ENCODE peak calls at places on chromosome 7, in four cellular contexts. T is tibial nerve, E is uterus, X is GM12892. D is an unnamed sample.

GRCh38 chr7:40551685-40552576 is 417.1 kb downstream of the SUGCT start:
- DNase-seq in T (no peak), E (no peak), X (no peak), D (peak; percentile 19)

GRCh38 chr7:68014031-68014774 is 1017.6 kb downstream of the TYW1 start:
- DNase-seq in T (no peak), E (no peak), X (no peak), D (no peak)

GRCh38 chr7:69833964-69834363 is 235.7 kb downstream of the AUTS2 start:
- DNase-seq in T (no peak), E (no peak), X (no peak), D (no peak)

GRCh38 chr7:43679210-43680068 is 49.9 kb downstream of the COA1 start:
- DNase-seq in T (no peak), E (no peak), X (no peak), D (no peak)

GRCh38 chr7:155825346-155825745 is 13.1 kb upstream of the SHH start:
- DNase-seq in T (no peak), E (no peak), X (no peak), D (no peak)

GRCh38 chr7:137984181-137985041 is 17.5 kb downstream of the CREB3L2 start:
- DNase-seq in T (no peak), E (no peak), X (no peak), D (peak; percentile 36)

GRCh38 chr7:13050703-13051102 is 363.3 kb downstream of the ARL4A start:
- DNase-seq in T (no peak), E (no peak), X (no peak), D (peak; percentile 70)

GRCh38 chr7:40469481-40469880 is 334.7 kb downstream of the SUGCT start:
- DNase-seq in T (no peak), E (no peak), X (no peak), D (no peak)

GRCh38 chr7:134364619-134365037 is 47.9 kb upstream of the SLC35B4 start:
- DNase-seq in T (no peak), E (no peak), X (no peak), D (no peak)

GRCh38 chr7:27188666-27189559 is 3.9 kb upstream of the HOXA11 start:
- DNase-seq in T (peak; percentile 31), E (peak; percentile 55), X (no peak), D (no peak)

GRCh38 chr7:20170626-20171025 is 46.6 kb downstream of the MACC1 start:
- DNase-seq in T (no peak), E (no peak), X (no peak), D (no peak)

GRCh38 chr7:91140982-91141381 is 123.3 kb upstream of the FZD1 start:
- DNase-seq in T (no peak), E (no peak), X (no peak), D (no peak)

GRCh38 chr7:93231264-93231663 is 902 bp upstream of the VPS50 start:
- DNase-seq in T (no peak), E (no peak), X (no peak), D (peak; percentile 49)

GRCh38 chr7:93228302-93228701 is 2.0 kb upstream of the HEPACAM2 start:
- DNase-seq in T (no peak), E (no peak), X (no peak), D (peak; percentile 68)

GRCh38 chr7:93231799-93232672 is at the start of gene VPS50:
- DNase-seq in T (peak; percentile 84), E (peak; percentile 95), X (peak; percentile 56), D (peak; percentile 95)

DNA sequence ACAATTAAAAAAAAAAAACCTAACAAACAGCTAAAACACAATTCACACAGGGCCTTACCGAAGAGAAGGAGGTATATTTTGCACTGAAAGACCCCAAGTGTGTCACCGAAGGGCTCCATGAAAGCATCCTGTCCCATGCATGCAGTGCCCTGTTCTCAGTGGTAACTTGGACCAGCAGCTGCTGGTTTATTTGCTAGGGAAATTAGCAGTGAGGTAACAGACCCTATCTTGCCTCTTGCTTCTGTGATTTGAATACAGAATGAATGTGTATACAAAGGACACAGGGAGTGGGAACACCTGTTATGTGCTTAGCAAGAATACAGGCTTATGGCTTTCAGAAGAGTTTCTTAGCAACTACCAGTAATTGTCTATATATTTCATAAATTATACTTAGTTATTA is at the start of gene HEPACAM2:
- DNase-seq in T (no peak), E (no peak), X (no peak), D (no peak)
- TF ChIP-seq POLR2A in T (no peak), E (no peak), X (no peak), D (no peak)

GRCh38 chr7:106110238-106110560 is 1.9 kb downstream of the SYPL1 start:
- DNase-seq in T (no peak), E (no peak), X (no peak), D (peak; percentile 14)

GRCh38 chr7:106110885-106111670 is 1.0 kb downstream of the SYPL1 start:
- DNase-seq in T (no peak), E (no peak), X (no peak), D (peak; percentile 49)

GRCh38 chr7:106112972-106113421 is 885 bp upstream of the SYPL1 start:
- DNase-seq in T (no peak), E (no peak), X (no peak), D (no peak)

GRCh38 chr7:106109521-106110237 is 2.4 kb downstream of the SYPL1 start:
- DNase-seq in T (no peak), E (no peak), X (no peak), D (no peak)

DNA sequence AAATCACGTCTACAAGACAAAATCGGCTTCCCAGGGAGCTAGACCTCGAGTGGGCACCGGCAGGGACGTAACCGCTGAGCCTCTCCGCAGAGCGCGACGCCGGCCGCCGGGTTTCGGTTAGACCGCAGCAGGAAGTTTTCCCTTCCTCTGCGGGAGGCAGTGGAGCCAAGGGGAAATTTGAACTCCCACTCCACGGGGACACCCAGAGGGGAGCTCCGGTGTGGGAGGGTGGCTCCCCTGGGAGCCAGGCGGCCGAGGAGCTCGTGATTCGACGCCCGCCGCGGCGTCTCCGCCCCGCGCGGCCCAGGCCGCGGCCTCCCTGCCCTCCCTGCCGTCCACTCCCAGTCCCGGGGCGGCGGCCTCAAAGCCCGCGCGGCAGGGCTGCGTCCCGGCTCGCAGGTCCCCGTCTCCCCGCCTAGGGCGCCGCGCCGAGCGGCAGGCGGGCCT is 418 bp downstream of the SYPL1 start:
- DNase-seq in T (peak; percentile 31), E (no peak), X (peak; percentile 23), D (peak; percentile 93)
- TF ChIP-seq POLR2A in T (no peak), E (no peak), X (no peak), D (peak; percentile 81)

DNA sequence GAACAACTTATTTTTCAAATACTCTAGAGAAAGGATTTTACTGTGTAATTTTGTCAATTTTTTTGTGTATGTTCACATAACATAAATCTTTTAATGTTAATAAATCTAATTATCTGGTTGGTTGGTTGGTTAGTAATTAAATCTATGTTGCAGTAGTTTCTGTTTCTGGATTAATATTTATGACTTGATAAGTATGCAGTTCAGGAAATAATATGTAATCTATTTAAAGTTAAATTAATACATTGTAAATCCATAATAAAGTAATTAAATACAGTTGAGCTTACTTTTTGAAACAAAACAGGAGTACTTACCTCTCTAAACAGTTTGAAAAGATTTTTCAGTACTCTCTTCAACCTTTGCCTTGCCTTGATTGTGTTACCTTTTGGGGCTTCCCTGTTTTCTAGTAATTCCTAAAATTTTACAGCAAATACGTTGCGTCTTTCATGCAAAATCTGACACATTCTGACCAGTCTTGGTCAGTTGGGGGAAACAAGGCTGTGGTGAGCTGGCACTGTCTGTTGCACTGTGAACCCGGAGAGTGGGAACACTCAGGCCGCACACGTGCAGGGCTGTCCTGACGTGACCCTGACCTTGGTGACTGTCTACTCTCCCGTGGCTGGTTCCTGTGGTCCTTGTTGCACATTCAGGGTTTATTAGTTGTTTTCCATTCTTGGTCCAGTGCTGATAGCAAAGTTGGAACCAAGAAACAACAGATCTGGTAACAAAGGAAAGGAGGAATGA is 45.6 kb upstream of the FGL2 start:
- DNase-seq in T (no peak), E (no peak), X (no peak), D (no peak)
- TF ChIP-seq POLR2A in T (no peak), E (no peak), X (no peak), D (no peak)

GRCh38 chr7:2001601-2002442 is 230.9 kb downstream of the MAD1L1 start:
- DNase-seq in T (no peak), E (no peak), X (no peak), D (no peak)

GRCh38 chr7:2003451-2003930 is 229.3 kb downstream of the MAD1L1 start:
- DNase-seq in T (no peak), E (no peak), X (no peak), D (no peak)

GRCh38 chr7:2003931-2004812 is 228.6 kb downstream of the MAD1L1 start:
- DNase-seq in T (no peak), E (peak; percentile 10), X (no peak), D (no peak)

GRCh38 chr7:2000801-2001321 is 231.9 kb downstream of the MAD1L1 start:
- DNase-seq in T (no peak), E (no peak), X (no peak), D (no peak)

DNA sequence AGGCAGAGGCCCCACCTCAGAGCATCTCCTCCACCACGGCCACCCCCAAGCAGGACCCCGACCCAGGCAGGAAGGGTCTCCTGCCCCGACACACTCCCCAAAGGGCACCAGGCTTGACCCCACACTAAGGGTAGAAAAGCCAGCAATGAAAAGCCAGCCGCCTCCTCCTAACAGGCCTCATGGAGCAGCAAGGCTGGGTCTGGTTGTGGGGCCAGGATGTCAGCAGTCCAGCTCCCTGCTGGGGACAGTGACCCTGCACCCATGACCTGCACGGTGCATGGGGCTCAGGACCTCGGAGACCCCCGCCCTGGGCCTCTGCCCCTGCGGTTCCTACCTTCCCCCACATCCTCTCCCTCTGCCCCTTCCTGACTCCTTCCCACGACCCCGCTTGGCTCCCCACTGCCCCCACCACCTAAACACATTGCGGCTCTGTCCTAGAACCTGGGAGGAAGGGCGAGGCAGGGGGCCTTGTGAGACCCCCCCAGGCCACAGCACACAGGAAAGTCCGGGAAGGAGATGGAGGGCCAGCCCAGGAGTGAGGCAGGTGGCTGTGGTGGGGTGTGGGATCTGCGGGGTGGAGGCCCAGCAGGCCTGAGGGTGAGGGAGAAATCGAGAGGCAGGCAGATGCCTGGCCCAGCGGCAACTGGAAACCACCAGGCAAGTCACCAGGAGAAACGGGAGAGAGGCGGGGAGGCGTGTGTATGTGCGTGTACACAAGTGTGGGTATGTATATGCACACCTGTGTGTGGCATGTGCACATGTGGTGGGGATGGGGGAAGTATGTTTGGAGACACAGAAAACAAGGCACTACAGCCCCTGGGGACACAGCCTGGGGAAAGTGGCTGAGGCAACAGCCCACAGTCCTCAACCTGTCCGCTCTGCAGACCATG is 229.9 kb downstream of the MAD1L1 start:
- DNase-seq in T (no peak), E (no peak), X (no peak), D (no peak)
- TF ChIP-seq POLR2A in T (no peak), E (no peak), X (no peak), D (no peak)

GRCh38 chr7:106112118-106112971 is at the start of gene SYPL1:
- DNase-seq in T (peak; percentile 85), E (peak; percentile 94), X (peak; percentile 74), D (peak; percentile 95)
- TF ChIP-seq POLR2A in T (peak; percentile 74), E (peak; percentile 80), X (no peak), D (peak; percentile 62)

DNA sequence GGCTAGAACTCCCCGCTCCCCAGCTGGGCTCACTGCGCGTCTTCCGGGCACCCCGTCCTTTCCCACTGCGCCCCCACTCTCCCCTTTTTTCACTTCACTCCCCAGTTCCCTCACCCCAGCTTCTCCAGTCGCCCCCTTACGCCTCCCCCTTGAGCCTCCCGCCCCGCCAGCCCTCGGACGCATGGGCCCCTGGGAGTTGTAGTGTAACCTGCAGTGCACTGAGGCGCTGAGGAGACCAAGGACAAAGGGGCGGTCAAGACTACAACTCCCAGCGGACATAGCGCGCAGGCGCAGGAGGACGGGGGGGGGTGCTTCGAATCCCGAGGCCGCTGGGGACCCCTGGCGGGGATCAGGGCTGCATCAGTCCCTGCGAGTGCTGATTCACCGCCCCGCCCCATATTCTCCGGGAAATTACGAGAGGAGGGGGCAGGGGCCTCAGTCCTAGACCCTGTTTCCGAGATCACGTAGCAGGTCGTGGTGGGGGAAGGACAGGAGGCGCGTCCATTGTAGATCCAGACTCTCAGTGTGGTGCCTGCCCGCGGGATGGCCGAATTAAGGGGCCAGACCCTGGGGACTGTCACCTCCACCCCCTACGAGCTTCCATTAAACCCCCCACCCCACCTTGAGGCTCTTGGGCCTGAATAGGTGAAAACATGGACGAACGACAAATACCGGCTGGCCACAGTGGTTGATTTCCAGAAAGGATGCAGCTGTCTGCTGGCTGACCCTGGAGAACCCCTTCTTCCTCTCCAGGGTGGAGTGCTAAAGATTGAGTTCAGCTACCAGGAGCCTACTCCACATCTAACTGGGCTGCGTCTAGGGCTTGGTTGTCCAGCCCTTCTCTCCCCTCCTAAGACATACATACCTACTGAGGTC is 558 bp upstream of the YWHAG start:
- DNase-seq in T (peak; percentile 94), E (peak; percentile 94), X (peak; percentile 88), D (peak; percentile 98)
- TF ChIP-seq POLR2A in T (no peak), E (no peak), X (no peak), D (no peak)

D was measured in erythroblast.